ENCODE peak calls at places on chromosomes 1 and 21, in four cellular contexts. A is IMR-90, M is fibroblast of lung, Z is H9. D is an unnamed sample. For H3K4me1, the result is how much of the 10 kb centered on the place peaks cover.

GRCh38 chr1:63623952-63624351 is 30.7 kb downstream of the PGM1 start:
- DNase-seq in Z (no peak), M (no peak), A (no peak), D (no peak)

GRCh38 chr1:8283058-8283884 is 34.6 kb upstream of the SLC45A1 start:
- DNase-seq in M (no peak), A (no peak), Z (no peak), D (no peak)

GRCh38 chr1:56676571-56677035 is 31.5 kb downstream of the PRKAA2 start:
- DNase-seq in A (peak), Z (no peak), M (peak), D (peak)

GRCh38 chr1:15412843-15413242 is 3.2 kb downstream of the EFHD2 start:
- DNase-seq in Z (no peak), M (no peak), A (no peak), D (no peak)

GRCh38 chr1:159056069-159056698 is 20.4 kb downstream of the AIM2 start:
- DNase-seq in M (no peak), Z (peak), A (no peak), D (no peak)

GRCh38 chr1:112744019-112744578 is 29.0 kb upstream of the PPM1J start:
- DNase-seq in A (peak), M (peak), Z (peak), D (no peak)

GRCh38 chr1:224623310-224623714 is 7.2 kb downstream of the CNIH3 start:
- DNase-seq in M (peak), A (peak), Z (no peak), D (peak)

GRCh38 chr1:200038987-200039848 is 11.7 kb downstream of the NR5A2 start:
- DNase-seq in Z (peak), M (no peak), A (no peak), D (peak)

GRCh38 chr21:45060675-45061311 is 13.6 kb upstream of the ADARB1 start:
- DNase-seq in M (no peak), A (no peak), Z (no peak), D (no peak)

GRCh38 chr1:115596080-115596795 is 45.5 kb upstream of the VANGL1 start:
- DNase-seq in A (peak), Z (no peak), M (peak), D (no peak)
- TF ChIP-seq CTCF in A (no peak), Z (no peak), M (no peak), D (no peak)

DNA sequence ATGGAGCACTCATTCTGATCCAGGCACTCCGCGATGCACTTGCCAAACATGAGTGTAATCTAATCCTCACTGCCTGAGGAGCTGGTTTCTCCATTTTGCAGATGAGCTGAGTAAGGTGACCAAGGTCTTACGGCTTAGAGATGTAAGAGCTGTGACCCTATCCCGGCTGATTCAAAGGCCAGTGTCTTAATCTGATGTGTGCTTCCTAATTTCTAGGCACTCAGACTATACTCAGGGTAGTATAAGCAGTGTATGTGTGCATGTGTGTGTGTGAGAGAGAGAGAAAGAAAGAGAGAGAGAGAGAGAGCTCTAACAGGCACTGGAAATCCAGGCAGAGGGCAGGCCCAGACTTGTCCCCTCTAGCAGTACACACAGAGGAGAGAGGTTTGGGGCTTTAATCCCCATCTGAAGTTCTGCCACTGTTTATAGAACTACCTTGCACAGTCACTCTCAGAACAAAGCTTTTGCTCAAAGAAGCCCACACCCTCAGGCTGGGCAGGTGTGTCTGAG is 188.2 kb downstream of the ZBTB18 start:
- DNase-seq in M (peak), Z (no peak), A (peak), D (peak)
- H2AFZ ChIP-seq in M (peak), Z (no peak), A (peak), D (peak)

DNA sequence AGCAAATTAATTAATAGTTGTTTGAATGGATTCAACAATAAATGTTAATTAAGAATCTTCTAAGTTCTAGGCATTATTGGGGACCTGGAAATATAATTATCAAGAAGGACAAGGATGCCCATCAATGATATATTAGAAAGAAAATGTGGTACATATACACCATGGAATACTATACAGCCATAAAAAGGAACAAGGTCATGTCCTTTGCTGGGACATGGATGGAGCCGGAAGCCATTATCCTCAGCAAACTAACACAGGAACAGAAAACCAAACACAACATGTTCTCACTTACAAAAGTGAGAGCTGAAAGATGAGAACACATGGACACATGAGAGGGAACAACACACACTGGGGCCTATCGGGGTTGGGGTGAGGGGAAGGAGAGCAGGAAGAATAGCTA is 141.4 kb upstream of the JUN start:
- DNase-seq in A (no peak), M (no peak), Z (no peak), D (no peak)
- H3K4me1 ChIP-seq in A (under half), M (under half), Z (under half), D (under half)

DNA sequence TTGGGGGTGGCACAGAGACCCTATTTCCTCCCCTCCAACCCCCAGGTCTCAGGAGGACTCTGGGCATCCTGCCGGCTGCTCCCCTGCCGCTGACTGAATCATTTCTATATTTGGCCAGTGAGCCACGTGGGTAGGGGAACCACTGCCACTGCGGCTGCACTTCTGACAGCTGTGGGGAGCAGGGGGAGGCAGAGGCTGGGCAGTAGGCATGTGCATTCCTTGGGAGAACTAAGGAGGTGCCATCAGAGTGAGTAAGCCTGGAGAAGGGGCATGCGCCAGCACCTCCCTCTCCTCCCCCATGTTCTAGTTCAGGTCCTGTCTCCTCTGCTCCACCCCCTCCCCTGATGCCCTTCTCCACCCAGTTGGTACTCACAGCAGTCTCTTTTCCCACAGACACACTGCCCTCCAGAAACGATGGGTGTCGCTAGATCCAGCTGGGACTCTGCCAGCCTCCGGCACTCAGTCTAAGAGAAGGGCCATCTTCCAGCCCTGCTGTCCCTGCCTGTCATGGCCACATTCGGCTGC is 12.0 kb downstream of the PPFIA4 start:
- DNase-seq in A (peak), M (peak), Z (peak), D (peak)
- TF ChIP-seq CTCF in A (peak), M (peak), Z (no peak), D (peak)

DNA sequence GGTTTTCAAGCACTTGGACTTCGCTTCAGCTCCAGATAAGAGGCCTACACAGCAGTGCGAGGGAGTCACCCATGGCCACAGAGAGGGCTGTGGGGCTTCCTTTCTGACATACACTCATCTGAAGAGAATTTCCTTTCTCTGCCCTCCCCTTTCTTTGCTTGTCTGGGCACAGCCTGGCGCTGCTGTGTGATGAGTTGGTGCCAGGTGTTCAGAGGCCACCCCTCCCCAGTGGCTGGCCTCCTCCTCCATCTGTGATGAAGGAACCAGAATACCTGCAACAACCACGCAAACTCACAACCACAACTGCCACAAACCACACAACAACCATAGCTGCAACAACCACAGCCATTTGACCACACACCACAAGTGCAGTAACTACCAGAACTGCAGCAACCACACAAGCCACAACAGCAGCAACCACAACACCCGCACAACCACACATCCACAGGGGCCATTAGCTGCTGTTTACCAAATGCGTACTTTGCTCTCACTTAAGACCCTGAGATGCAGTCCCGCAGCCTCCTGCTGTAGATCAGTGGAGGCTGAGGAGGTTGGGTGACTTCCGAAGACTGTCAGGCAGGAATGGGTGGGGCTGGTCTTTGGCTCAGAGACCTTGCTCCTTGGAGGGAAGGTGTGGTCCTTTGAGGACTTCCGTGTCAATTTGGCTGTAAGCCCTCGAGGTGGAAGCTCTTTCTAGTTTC is 71.1 kb downstream of the IER5 start:
- DNase-seq in Z (no peak), A (peak), M (no peak), D (peak)
- H2AFZ ChIP-seq in Z (no peak), A (peak), M (no peak), D (peak)

GRCh38 chr1:234967121-234967520 is 161.5 kb downstream of the TOMM20 start:
- DNase-seq in A (no peak), M (no peak), Z (no peak), D (no peak)

GRCh38 chr1:234963180-234963903 is 165.3 kb downstream of the TOMM20 start:
- DNase-seq in M (peak), Z (no peak), A (peak), D (no peak)

GRCh38 chr1:234962340-234962989 is 166.2 kb downstream of the TOMM20 start:
- DNase-seq in A (peak), Z (no peak), M (peak), D (peak)

GRCh38 chr1:234963904-234964702 is 164.5 kb downstream of the TOMM20 start:
- DNase-seq in Z (no peak), M (peak), A (no peak), D (no peak)

GRCh38 chr1:234965128-234965527 is 163.5 kb downstream of the TOMM20 start:
- DNase-seq in M (peak), Z (no peak), A (no peak), D (no peak)
- H3K4me1 ChIP-seq in M (under half), Z (under half), A (under half), D (under half)

DNA sequence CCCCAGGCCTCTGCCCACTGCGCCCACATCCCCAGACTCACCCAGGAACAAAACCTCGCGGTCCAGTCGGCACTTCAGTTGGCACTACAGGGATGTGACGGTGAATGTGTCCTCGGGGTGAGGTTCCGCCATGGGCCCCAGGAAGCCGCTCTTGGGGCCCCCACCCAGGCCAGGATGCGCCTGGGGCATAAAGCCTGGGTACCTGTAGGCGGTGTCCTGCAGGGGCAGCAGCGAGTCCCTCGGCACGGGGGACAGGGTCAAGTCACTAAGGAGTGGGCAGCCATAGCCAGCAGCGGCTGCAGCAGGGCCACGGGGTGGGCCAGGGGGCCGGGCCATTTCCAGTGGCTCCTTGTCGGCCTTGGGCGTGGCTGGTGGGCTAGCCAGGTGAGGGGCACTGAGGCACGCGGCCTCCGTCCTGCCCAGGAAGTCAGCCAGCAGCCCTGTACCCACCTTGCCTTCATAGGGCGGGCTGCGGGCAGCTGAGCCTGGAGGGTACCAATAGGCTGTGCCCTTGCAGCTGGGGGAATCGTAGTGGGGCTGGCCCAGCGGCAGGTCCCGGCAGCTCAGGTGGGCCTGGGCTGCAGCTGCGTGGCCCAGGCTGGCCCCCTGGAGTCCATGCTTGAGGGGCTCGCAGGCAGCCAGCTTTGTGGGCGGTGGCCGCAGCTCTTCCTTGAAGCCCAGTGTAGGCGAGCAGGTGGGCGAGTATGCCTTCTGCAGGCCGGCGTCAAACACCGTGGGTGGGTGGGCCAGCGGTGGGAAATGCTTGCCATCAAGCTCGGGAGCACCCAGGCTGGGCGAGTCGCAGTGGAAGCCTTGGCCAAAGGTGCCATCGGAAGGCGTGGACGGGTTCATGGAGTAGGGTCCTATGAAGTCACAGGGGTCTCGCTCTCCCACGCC is 56.5 kb downstream of the AHDC1 start:
- DNase-seq in A (no peak), Z (no peak), M (no peak), D (no peak)
- TF ChIP-seq CTCF in A (no peak), Z (peak), M (no peak), D (no peak)

D was measured in mammary epithelial cell.